ENCODE peak calls at places on chromosomes 13 and 19, in nine cellular contexts. One of them, this sample, is unnamed.

GRCh38 chr13:40102854-40103253 is 447.4 kb downstream of the COG6 start:
- DNase-seq in mucosa of descending colon: no peak
- DNase-seq in substantia nigra: no peak
- DNase-seq in NCI-H748 treated with DMSO at 0.1 percent for 48 hours: no peak
- DNase-seq in CD8-positive, alpha-beta memory T cell: no peak
- DNase-seq in GM13976: no peak
- DNase-seq in AG09309: peak
- DNase-seq in left colon: no peak
- DNase-seq in Peyer's patch: no peak
- DNase-seq in this sample: no peak

GRCh38 chr19:18239303-18239702 is 13.1 kb upstream of the PDE4C start:
- DNase-seq in mucosa of descending colon: no peak
- DNase-seq in substantia nigra: no peak
- DNase-seq in NCI-H748 treated with DMSO at 0.1 percent for 48 hours: no peak
- DNase-seq in CD8-positive, alpha-beta memory T cell: no peak
- DNase-seq in GM13976: no peak
- DNase-seq in AG09309: no peak
- DNase-seq in left colon: no peak
- DNase-seq in Peyer's patch: no peak
- DNase-seq in this sample: no peak

GRCh38 chr13:73416093-73416492 is 357.3 kb downstream of the KLF5 start:
- DNase-seq in mucosa of descending colon: no peak
- DNase-seq in substantia nigra: no peak
- DNase-seq in NCI-H748 treated with DMSO at 0.1 percent for 48 hours: no peak
- DNase-seq in CD8-positive, alpha-beta memory T cell: no peak
- DNase-seq in GM13976: no peak
- DNase-seq in AG09309: no peak
- DNase-seq in left colon: no peak
- DNase-seq in Peyer's patch: no peak
- DNase-seq in this sample: no peak

GRCh38 chr19:7004313-7004931 is 16.8 kb downstream of the MBD3L2B start:
- DNase-seq in mucosa of descending colon: no peak
- DNase-seq in substantia nigra: no peak
- DNase-seq in NCI-H748 treated with DMSO at 0.1 percent for 48 hours: peak
- DNase-seq in CD8-positive, alpha-beta memory T cell: no peak
- DNase-seq in GM13976: peak
- DNase-seq in AG09309: no peak
- DNase-seq in left colon: no peak
- DNase-seq in Peyer's patch: no peak
- DNase-seq in this sample: peak

GRCh38 chr19:45442927-45443461 is 19.3 kb upstream of the ERCC1 start:
- DNase-seq in mucosa of descending colon: no peak
- DNase-seq in substantia nigra: no peak
- DNase-seq in NCI-H748 treated with DMSO at 0.1 percent for 48 hours: no peak
- DNase-seq in CD8-positive, alpha-beta memory T cell: peak
- DNase-seq in GM13976: no peak
- DNase-seq in AG09309: no peak
- DNase-seq in left colon: peak
- DNase-seq in Peyer's patch: peak
- DNase-seq in this sample: no peak

GRCh38 chr13:20997301-20998061 is 63.9 kb downstream of the LATS2 start:
- DNase-seq in mucosa of descending colon: no peak
- DNase-seq in substantia nigra: no peak
- DNase-seq in NCI-H748 treated with DMSO at 0.1 percent for 48 hours: no peak
- DNase-seq in CD8-positive, alpha-beta memory T cell: no peak
- DNase-seq in GM13976: no peak
- DNase-seq in AG09309: peak
- DNase-seq in left colon: no peak
- DNase-seq in Peyer's patch: no peak
- DNase-seq in this sample: no peak

GRCh38 chr19:32041681-32042292 is 303.6 kb upstream of the ZNF507 start:
- DNase-seq in mucosa of descending colon: peak
- DNase-seq in substantia nigra: peak
- DNase-seq in NCI-H748 treated with DMSO at 0.1 percent for 48 hours: peak
- DNase-seq in CD8-positive, alpha-beta memory T cell: no peak
- DNase-seq in GM13976: no peak
- DNase-seq in AG09309: no peak
- DNase-seq in left colon: peak
- DNase-seq in Peyer's patch: no peak
- DNase-seq in this sample: no peak

GRCh38 chr13:77489566-77490337 is 45.8 kb upstream of the SCEL start:
- DNase-seq in mucosa of descending colon: no peak
- DNase-seq in substantia nigra: no peak
- DNase-seq in NCI-H748 treated with DMSO at 0.1 percent for 48 hours: no peak
- DNase-seq in CD8-positive, alpha-beta memory T cell: no peak
- DNase-seq in GM13976: no peak
- DNase-seq in AG09309: no peak
- DNase-seq in left colon: no peak
- DNase-seq in Peyer's patch: no peak
- DNase-seq in this sample: no peak

GRCh38 chr13:70206671-70207070 is 98.4 kb upstream of the KLHL1 start:
- DNase-seq in mucosa of descending colon: no peak
- DNase-seq in substantia nigra: no peak
- DNase-seq in NCI-H748 treated with DMSO at 0.1 percent for 48 hours: no peak
- DNase-seq in CD8-positive, alpha-beta memory T cell: no peak
- DNase-seq in GM13976: no peak
- DNase-seq in AG09309: no peak
- DNase-seq in left colon: no peak
- DNase-seq in Peyer's patch: no peak
- DNase-seq in this sample: no peak

GRCh38 chr19:40521276-40521675 is 54.5 kb downstream of the SPTBN4 start:
- DNase-seq in mucosa of descending colon: no peak
- DNase-seq in substantia nigra: no peak
- DNase-seq in NCI-H748 treated with DMSO at 0.1 percent for 48 hours: no peak
- DNase-seq in CD8-positive, alpha-beta memory T cell: no peak
- DNase-seq in GM13976: no peak
- DNase-seq in AG09309: peak
- DNase-seq in left colon: no peak
- DNase-seq in Peyer's patch: no peak
- DNase-seq in this sample: no peak